ENCODE peak calls at places on chromosomes 1 and 21, in six cellular contexts. B, C, J, P, H and S are unnamed samples.
A peak's percentile ranks its signal among the peaks of the same experiment; 100 is the strongest.

GRCh38 chr1:110133436-110133835 is 16.9 kb upstream of the SLC6A17 start:
- DNase-seq in B (no peak), C (no peak), J (no peak), P (no peak), H (no peak), S (no peak)

GRCh38 chr1:236389253-236389652 is 4.8 kb upstream of the EDARADD start:
- DNase-seq in B (no peak), C (no peak), J (no peak), P (no peak), H (no peak), S (no peak)

GRCh38 chr1:165287781-165288180 is 68.7 kb downstream of the LMX1A start:
- DNase-seq in B (no peak), C (no peak), J (no peak), P (no peak), H (no peak), S (no peak)

GRCh38 chr1:210001751-210002150 is 63.7 kb downstream of the SYT14 start:
- DNase-seq in B (no peak), C (no peak), J (no peak), P (no peak), H (no peak), S (no peak)

GRCh38 chr1:43931711-43932660 is 1.6 kb upstream of the ARTN start:
- DNase-seq in B (no peak), C (no peak), J (no peak), P (no peak), H (no peak), S (no peak)

GRCh38 chr1:245823408-245824147 is 668.8 kb downstream of the KIF26B start:
- DNase-seq in B (no peak), C (no peak), J (no peak), P (no peak), H (peak; percentile 65), S (no peak)

GRCh38 chr1:61079276-61079897 is 3.0 kb upstream of the NFIA start:
- DNase-seq in B (no peak), C (no peak), J (no peak), P (no peak), H (no peak), S (no peak)

GRCh38 chr1:90718411-90719320 is 1.6 kb upstream of the BARHL2 start:
- DNase-seq in B (no peak), C (no peak), J (peak; percentile 44), P (peak; percentile 36), H (no peak), S (no peak)

GRCh38 chr1:222736470-222736869 is 532 bp upstream of the FAM177B start:
- DNase-seq in B (no peak), C (no peak), J (no peak), P (no peak), H (no peak), S (no peak)

GRCh38 chr21:25462517-25462971 is 144.7 kb downstream of the MRPL39 start:
- DNase-seq in B (no peak), C (no peak), J (no peak), P (peak; percentile 43), H (no peak), S (no peak)

GRCh38 chr1:110548381-110548780 is 29.4 kb upstream of the KCNA10 start:
- DNase-seq in B (no peak), C (no peak), J (peak; percentile 39), P (peak; percentile 34), H (peak; percentile 50), S (no peak)

GRCh38 chr1:226711976-226712778 is 26.9 kb downstream of the ITPKB start:
- DNase-seq in B (no peak), C (no peak), J (no peak), P (peak; percentile 67), H (no peak), S (no peak)

GRCh38 chr1:205232945-205233397 is 5.2 kb downstream of the TMCC2 start:
- DNase-seq in B (no peak), C (no peak), J (no peak), P (no peak), H (no peak), S (no peak)

GRCh38 chr1:157230500-157230899 is 92.3 kb upstream of the ETV3 start:
- DNase-seq in B (no peak), C (no peak), J (no peak), P (no peak), H (no peak), S (no peak)

GRCh38 chr1:108708726-108709660 is 3.7 kb upstream of the FNDC7 start:
- DNase-seq in B (no peak), C (no peak), J (no peak), P (peak; percentile 15), H (peak; percentile 52), S (no peak)
- TF ChIP-seq CTCF in B (peak; percentile 23), C (no peak), J (no peak), P (peak; percentile 10), H (peak; percentile 37), S (peak; percentile 41)

GRCh38 chr1:53592521-53592982 is 133.4 kb downstream of the DMRTB1 start:
- DNase-seq in B (no peak), C (no peak), J (no peak), P (no peak), H (peak; percentile 91), S (peak; percentile 65)
- TF ChIP-seq CTCF in B (no peak), C (no peak), J (no peak), P (no peak), H (peak; percentile 19), S (no peak)

GRCh38 chr1:150622219-150622975 is 7.0 kb downstream of the ENSA start:
- DNase-seq in B (no peak), C (no peak), J (peak; percentile 9), P (peak; percentile 23), H (no peak), S (no peak)

GRCh38 chr1:150620919-150621318 is 8.5 kb downstream of the ENSA start:
- DNase-seq in B (no peak), C (no peak), J (no peak), P (no peak), H (no peak), S (no peak)

GRCh38 chr1:150615346-150616201 is 13.8 kb downstream of the ENSA start:
- DNase-seq in B (no peak), C (no peak), J (no peak), P (no peak), H (no peak), S (no peak)

GRCh38 chr1:150621497-150622113 is 7.8 kb downstream of the ENSA start:
- DNase-seq in B (no peak), C (no peak), J (peak; percentile 28), P (peak; percentile 46), H (peak; percentile 91), S (no peak)

GRCh38 chr1:150619576-150620509 is 9.6 kb downstream of the ENSA start:
- DNase-seq in B (peak; percentile 65), C (no peak), J (no peak), P (no peak), H (peak; percentile 80), S (no peak)
- TF ChIP-seq CTCF in B (peak; percentile 33), C (peak; percentile 41), J (no peak), P (no peak), H (peak; percentile 51), S (peak; percentile 73)

GRCh38 chr1:1841575-1841991 is 49.3 kb downstream of the GNB1 start:
- DNase-seq in B (no peak), C (peak; percentile 39), J (no peak), P (no peak), H (peak; percentile 36), S (no peak)
- TF ChIP-seq CTCF in B (peak; percentile 8), C (peak; percentile 26), J (no peak), P (no peak), H (peak; percentile 34), S (peak; percentile 43)

DNA sequence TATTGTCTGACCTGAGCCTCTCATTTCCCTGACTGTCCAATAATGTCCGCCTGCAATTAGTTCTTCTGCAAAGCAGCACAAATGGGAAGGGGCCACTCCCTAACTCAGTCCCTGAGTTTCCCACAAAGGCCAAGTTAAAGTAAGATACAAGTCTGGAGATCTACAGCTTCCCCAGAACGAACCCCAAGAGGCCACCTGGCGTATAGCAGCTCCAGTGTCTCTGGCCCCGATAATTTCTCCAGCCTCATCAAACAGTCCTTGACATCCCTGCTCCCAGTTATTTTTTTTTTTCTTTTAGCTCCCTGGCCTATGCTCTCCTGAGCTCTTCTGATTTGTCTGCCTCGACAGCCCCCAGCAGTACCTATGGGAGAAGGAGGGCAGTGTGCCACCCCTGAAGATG is 8.1 kb upstream of the ACKR1 start:
- DNase-seq in B (no peak), C (no peak), J (no peak), P (no peak), H (peak; percentile 14), S (no peak)
- TF ChIP-seq CTCF in B (no peak), C (no peak), J (peak; percentile 30), P (peak; percentile 3), H (peak; percentile 45), S (peak; percentile 23)

DNA sequence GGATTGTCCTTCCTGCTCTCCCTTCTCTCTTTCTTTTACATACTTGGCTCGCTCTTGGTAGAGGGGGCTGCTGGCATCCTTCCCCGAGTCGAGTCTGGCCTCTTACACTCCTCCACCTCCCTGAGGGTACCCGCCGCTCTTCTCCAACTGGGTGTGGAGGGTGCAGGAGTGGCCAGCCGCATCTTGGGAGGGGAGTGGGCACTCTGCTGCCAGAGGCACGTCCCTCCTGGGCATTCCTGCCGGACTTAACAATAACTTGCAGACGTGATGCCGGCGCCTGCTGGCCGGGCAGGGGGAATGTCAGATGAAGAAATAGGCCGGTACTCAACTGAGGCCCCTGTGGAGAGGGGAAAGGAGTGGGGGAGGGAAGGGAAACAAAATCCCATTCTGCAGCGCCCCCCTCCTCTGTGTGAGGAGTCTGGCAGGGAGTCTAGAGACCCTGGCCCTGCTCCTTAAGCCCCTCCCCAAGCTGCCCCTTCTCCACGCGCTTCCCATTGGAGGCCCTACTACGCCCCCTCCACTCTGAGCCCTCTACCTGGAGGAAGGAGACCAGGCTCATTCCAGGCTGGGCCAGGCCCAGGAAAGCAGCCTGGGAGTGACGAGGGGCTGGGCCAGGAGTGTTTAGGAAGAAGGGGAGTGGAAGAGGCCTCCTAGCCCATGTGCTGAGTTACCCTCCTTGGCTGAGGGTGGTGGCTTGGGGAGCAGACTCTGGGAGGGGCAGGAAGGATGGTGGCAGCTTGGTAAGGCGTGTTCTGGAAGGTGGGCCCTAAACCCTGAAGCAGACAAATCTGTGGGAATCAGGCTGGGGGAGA is 1.8 kb downstream of the ATP2B4 start:
- DNase-seq in B (no peak), C (no peak), J (peak; percentile 58), P (no peak), H (peak; percentile 57), S (peak; percentile 72)
- TF ChIP-seq CTCF in B (peak; percentile 36), C (peak; percentile 58), J (no peak), P (no peak), H (peak; percentile 57), S (peak; percentile 71)

GRCh38 chr21:35470522-35470921 is 421.4 kb upstream of the RUNX1 start:
- DNase-seq in B (no peak), C (no peak), J (no peak), P (no peak), H (no peak), S (no peak)
- TF ChIP-seq CTCF in B (no peak), C (no peak), J (no peak), P (no peak), H (no peak), S (no peak)

GRCh38 chr21:16608209-16608830 is 878.5 kb downstream of the USP25 start:
- DNase-seq in B (no peak), C (no peak), J (no peak), P (no peak), H (peak; percentile 19), S (no peak)
- TF ChIP-seq CTCF in B (no peak), C (no peak), J (no peak), P (no peak), H (peak; percentile 46), S (peak; percentile 35)